ENCODE peak calls at places on chromosome X, in four cellular contexts. P is HepG2, H is heart right ventricle, D is SJCRH30. K is an unnamed sample.

GRCh38 chrX:106042296-106042695 is 3.8 kb upstream of the SERPINA7 start:
- DNase-seq in P (no peak), H (no peak), D (no peak), K (no peak)

GRCh38 chrX:34655496-34656258 is 1.4 kb downstream of the TMEM47 start:
- DNase-seq in P (no peak), H (peak; percentile 8), D (peak; percentile 17), K (no peak)

GRCh38 chrX:47241201-47242011 is 8.6 kb downstream of the USP11 start:
- DNase-seq in P (no peak), H (no peak), D (no peak), K (no peak)

GRCh38 chrX:54921427-54922021 is 900 bp downstream of the TRO start:
- DNase-seq in P (peak; percentile 40), H (peak; percentile 65), D (peak; percentile 75), K (no peak)

GRCh38 chrX:24231169-24231568 is 81.6 kb downstream of the ZFX start:
- DNase-seq in P (no peak), H (peak; percentile 35), D (no peak), K (no peak)

GRCh38 chrX:130669233-130669632 is 233.8 kb downstream of the ENOX2 start:
- DNase-seq in P (no peak), H (no peak), D (no peak), K (no peak)

GRCh38 chrX:38927592-38927991 is 126.3 kb downstream of the MID1IP1 start:
- DNase-seq in P (no peak), H (no peak), D (no peak), K (no peak)

GRCh38 chrX:44012484-44013096 is 39.4 kb upstream of the NDP start:
- DNase-seq in P (no peak), H (peak; percentile 9), D (peak; percentile 5), K (peak; percentile 7)

GRCh38 chrX:123206222-123206621 is 22.1 kb downstream of the GRIA3 start:
- DNase-seq in P (no peak), H (no peak), D (no peak), K (no peak)

GRCh38 chrX:112631892-112632291 is 47.8 kb downstream of the LHFPL1 start:
- DNase-seq in P (no peak), H (no peak), D (no peak), K (no peak)

GRCh38 chrX:10050481-10050880 is 83.3 kb downstream of the CLDN34 start:
- DNase-seq in P (no peak), H (peak; percentile 65), D (peak; percentile 59), K (no peak)

DNA sequence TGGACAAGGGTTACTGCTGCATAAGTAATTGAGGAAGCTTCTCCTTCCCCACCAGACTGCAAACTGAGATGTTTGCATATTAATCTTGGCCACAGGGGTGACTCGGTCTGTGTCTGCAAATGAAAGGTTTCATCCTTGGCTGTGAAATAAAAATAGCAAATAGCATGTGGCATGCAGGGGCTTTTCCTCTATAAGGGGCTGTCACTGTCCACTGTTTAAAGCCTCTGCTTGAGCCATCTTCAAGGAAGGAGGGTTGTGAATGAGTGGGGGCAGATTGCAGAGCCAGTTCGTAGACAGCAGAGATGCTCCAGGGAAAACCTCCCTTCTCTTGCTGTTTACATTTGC is 33.3 kb downstream of the TMSB4X start:
- DNase-seq in P (no peak), H (no peak), D (no peak), K (no peak)
- H3K4me1 ChIP-seq in P (peaks cover 1% of the 10 kb centered on the region), H (peaks cover 34% of the 10 kb centered on the region), D (peaks cover 37% of the 10 kb centered on the region), K (peaks cover 48% of the 10 kb centered on the region)

GRCh38 chrX:45807572-45808425 is 607.1 kb upstream of the DIPK2B start:
- DNase-seq in P (no peak), H (no peak), D (no peak), K (no peak)

GRCh38 chrX:45799576-45799975 is 598.9 kb upstream of the DIPK2B start:
- DNase-seq in P (no peak), H (no peak), D (no peak), K (no peak)

GRCh38 chrX:45801554-45801953 is 600.9 kb upstream of the DIPK2B start:
- DNase-seq in P (no peak), H (no peak), D (no peak), K (no peak)

GRCh38 chrX:45806410-45807121 is 605.9 kb upstream of the DIPK2B start:
- DNase-seq in P (no peak), H (no peak), D (peak; percentile 7), K (no peak)

GRCh38 chrX:45803383-45803921 is 602.8 kb upstream of the DIPK2B start:
- DNase-seq in P (no peak), H (no peak), D (no peak), K (no peak)
- H3K4me1 ChIP-seq in P (no peaks in the 10 kb centered on the region), H (no peaks in the 10 kb centered on the region), D (no peaks in the 10 kb centered on the region), K (peaks cover 8% of the 10 kb centered on the region)

GRCh38 chrX:12986164-12986779 is 11.4 kb downstream of the TMSB4X start:
- DNase-seq in P (no peak), H (no peak), D (no peak), K (no peak)
- H3K4me1 ChIP-seq in P (peaks cover 9% of the 10 kb centered on the region), H (peaks cover 14% of the 10 kb centered on the region), D (peaks cover 39% of the 10 kb centered on the region), K (peaks cover 4% of the 10 kb centered on the region)

GRCh38 chrX:154138857-154139256 is 5.2 kb upstream of the OPN1LW start:
- DNase-seq in P (peak; percentile 3), H (no peak), D (no peak), K (no peak)

GRCh38 chrX:154140206-154140605 is 3.8 kb upstream of the OPN1LW start:
- DNase-seq in P (no peak), H (no peak), D (no peak), K (no peak)

GRCh38 chrX:154142386-154142785 is 1.7 kb upstream of the OPN1LW start:
- DNase-seq in P (no peak), H (no peak), D (no peak), K (no peak)

GRCh38 chrX:154142950-154143745 is 895 bp upstream of the OPN1LW start:
- DNase-seq in P (no peak), H (no peak), D (no peak), K (no peak)

GRCh38 chrX:154140742-154141141 is 3.3 kb upstream of the OPN1LW start:
- DNase-seq in P (no peak), H (no peak), D (no peak), K (no peak)
- H3K4me1 ChIP-seq in P (peaks cover 26% of the 10 kb centered on the region), H (peaks cover 6% of the 10 kb centered on the region), D (no peaks in the 10 kb centered on the region), K (no peaks in the 10 kb centered on the region)

DNA sequence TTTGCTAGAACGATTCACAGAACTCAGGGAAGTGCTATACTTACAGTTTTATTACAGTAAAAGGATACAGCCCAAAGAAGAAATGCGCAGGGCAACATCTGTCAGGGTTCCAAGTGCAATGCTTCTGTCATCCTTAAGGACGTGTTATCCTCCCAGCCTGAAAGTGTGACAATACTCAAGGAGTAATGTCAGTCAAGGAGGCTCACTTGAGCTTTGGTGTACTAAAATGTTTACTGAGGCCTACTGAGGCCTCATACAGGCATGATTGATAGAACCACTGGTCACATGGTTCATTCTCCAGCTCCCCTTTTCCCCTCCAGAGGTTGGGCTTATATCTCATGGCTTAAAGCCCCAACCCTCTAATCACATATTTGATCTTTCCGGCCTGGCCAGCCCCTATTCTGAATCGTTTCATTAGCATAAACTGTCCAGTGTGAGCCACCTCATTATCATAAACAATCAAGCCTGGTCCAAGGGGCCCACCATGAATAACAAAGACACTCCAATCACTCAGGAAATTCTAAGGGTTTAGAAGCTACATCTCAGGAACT is 9.4 kb upstream of the TMSB4X start:
- DNase-seq in P (no peak), H (no peak), D (no peak), K (no peak)
- H3K4me1 ChIP-seq in P (no peaks in the 10 kb centered on the region), H (peaks cover 3% of the 10 kb centered on the region), D (peaks cover 8% of the 10 kb centered on the region), K (no peaks in the 10 kb centered on the region)

GRCh38 chrX:129632443-129632842 is 22.3 kb downstream of the APLN start:
- DNase-seq in P (no peak), H (no peak), D (no peak), K (no peak)

GRCh38 chrX:129634541-129634940 is 20.2 kb downstream of the APLN start:
- DNase-seq in P (no peak), H (no peak), D (no peak), K (no peak)

GRCh38 chrX:129638917-129639316 is 15.8 kb downstream of the APLN start:
- DNase-seq in P (no peak), H (no peak), D (no peak), K (no peak)

GRCh38 chrX:129637217-129638109 is 17.3 kb downstream of the APLN start:
- DNase-seq in P (peak; percentile 24), H (peak; percentile 67), D (peak; percentile 38), K (no peak)

DNA sequence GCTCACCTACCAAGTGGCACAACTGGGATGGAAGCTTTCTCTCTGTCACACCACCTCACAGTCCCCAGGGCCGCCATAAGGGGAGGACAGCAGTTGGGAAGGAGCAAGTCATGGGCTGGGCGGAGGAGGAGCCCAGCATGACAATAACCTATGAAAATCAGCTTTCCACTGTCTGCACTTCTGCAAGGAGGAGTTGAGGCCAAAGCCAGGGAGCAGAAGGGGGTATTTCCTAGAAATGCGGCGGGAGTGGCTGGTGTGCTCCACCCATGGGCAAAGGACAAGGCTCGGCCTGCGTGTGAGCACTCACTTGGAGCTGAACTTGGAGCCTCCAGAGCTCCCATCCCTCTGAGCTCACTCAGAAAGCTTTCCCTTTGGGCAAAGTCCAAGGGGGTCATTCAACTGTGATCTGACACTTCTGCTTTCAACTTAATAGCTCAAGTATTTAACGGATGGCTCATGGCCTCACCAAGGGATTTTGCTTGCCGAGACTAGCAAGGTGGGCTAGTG is 18.5 kb downstream of the APLN start:
- DNase-seq in P (peak; percentile 16), H (no peak), D (no peak), K (no peak)
- H3K4me1 ChIP-seq in P (peaks cover 17% of the 10 kb centered on the region), H (peaks cover 8% of the 10 kb centered on the region), D (no peaks in the 10 kb centered on the region), K (no peaks in the 10 kb centered on the region)

GRCh38 chrX:104318330-104319009 is 63.7 kb upstream of the ESX1 start:
- DNase-seq in P (peak; percentile 39), H (no peak), D (no peak), K (no peak)
- H3K4me1 ChIP-seq in P (peaks cover 9% of the 10 kb centered on the region), H (no peaks in the 10 kb centered on the region), D (no peaks in the 10 kb centered on the region), K (no peaks in the 10 kb centered on the region)

GRCh38 chrX:133991814-133992213 is 6.4 kb upstream of the GPC3 start:
- DNase-seq in P (no peak), H (no peak), D (no peak), K (no peak)

GRCh38 chrX:133988010-133988409 is 2.6 kb upstream of the GPC3 start:
- DNase-seq in P (no peak), H (no peak), D (no peak), K (no peak)

GRCh38 chrX:133987188-133987587 is 1.8 kb upstream of the GPC3 start:
- DNase-seq in P (peak; percentile 87), H (no peak), D (no peak), K (no peak)

GRCh38 chrX:133989491-133989890 is 4.1 kb upstream of the GPC3 start:
- DNase-seq in P (peak; percentile 42), H (no peak), D (peak; percentile 43), K (no peak)

DNA sequence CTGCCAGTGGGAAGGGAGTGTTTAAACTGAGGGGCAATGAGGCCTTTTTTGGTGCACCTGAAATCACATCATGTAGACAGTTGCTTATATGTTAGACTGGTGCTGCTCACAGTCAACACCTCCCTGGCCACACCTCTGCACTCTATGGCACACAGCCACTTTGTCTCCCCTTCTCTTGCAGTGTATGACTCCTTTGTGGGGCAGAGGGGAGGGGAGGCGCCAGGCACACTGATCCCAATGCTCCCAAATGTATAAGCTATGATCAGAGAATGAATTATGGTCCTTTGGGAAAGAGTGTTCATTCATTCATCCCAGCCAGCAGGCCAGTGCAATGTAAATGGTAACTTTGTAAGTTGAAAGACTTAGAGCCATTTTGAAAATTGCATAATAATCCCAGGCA is 4.6 kb upstream of the GPC3 start:
- DNase-seq in P (peak; percentile 58), H (no peak), D (peak; percentile 28), K (no peak)
- H3K4me1 ChIP-seq in P (peaks cover 72% of the 10 kb centered on the region), H (no peaks in the 10 kb centered on the region), D (peaks cover 19% of the 10 kb centered on the region), K (no peaks in the 10 kb centered on the region)

GRCh38 chrX:41722220-41722619 is 1.8 kb upstream of the GPR82 start:
- DNase-seq in P (no peak), H (no peak), D (no peak), K (no peak)
- H3K4me1 ChIP-seq in P (no peaks in the 10 kb centered on the region), H (no peaks in the 10 kb centered on the region), D (no peaks in the 10 kb centered on the region), K (peaks cover 2% of the 10 kb centered on the region)